ENCODE peak calls at places on chromosomes 1 and 21, in nine cellular contexts. Y, M, Z, S, C, B, G, F and U are unnamed samples.

GRCh38 chr1:241870290-241870689 is 22.3 kb downstream of the EXO1 start:
- DNase-seq in Y (no peak), M (no peak), Z (no peak), S (no peak), C (no peak), B (no peak), G (no peak), F (no peak), U (no peak)

GRCh38 chr1:179589524-179589923 is 2.1 kb upstream of the TDRD5 start:
- DNase-seq in Y (no peak), M (no peak), Z (no peak), S (no peak), C (no peak), B (no peak), G (no peak), F (no peak), U (no peak)

GRCh38 chr1:79369091-79369490 is 362.6 kb upstream of the ADGRL4 start:
- DNase-seq in Y (no peak), M (no peak), Z (no peak), S (no peak), C (no peak), B (no peak), G (no peak), F (no peak), U (no peak)

GRCh38 chr21:37748351-37748750 is 167.9 kb downstream of the KCNJ6 start:
- DNase-seq in Y (no peak), M (no peak), Z (no peak), S (no peak), C (no peak), B (no peak), G (no peak), F (no peak), U (no peak)

GRCh38 chr1:160177231-160177630 is 13.1 kb upstream of the CASQ1 start:
- DNase-seq in Y (no peak), M (no peak), Z (no peak), S (no peak), C (no peak), B (no peak), G (no peak), F (no peak), U (no peak)

GRCh38 chr1:233544304-233544703 is 69.6 kb upstream of the KCNK1 start:
- DNase-seq in Y (no peak), M (no peak), Z (no peak), S (no peak), C (no peak), B (no peak), G (no peak), F (no peak), U (no peak)

GRCh38 chr1:168195199-168196135 is 16.7 kb downstream of the TIPRL start:
- DNase-seq in Y (no peak), M (no peak), Z (no peak), S (no peak), C (no peak), B (no peak), G (no peak), F (no peak), U (no peak)

GRCh38 chr1:20470174-20470573 is 15.8 kb downstream of the CAMK2N1 start:
- DNase-seq in Y (no peak), M (no peak), Z (no peak), S (no peak), C (no peak), B (no peak), G (peak), F (no peak), U (no peak)

GRCh38 chr1:187626056-187626455 is 797.3 kb downstream of the PLA2G4A start:
- DNase-seq in Y (no peak), M (no peak), Z (no peak), S (no peak), C (no peak), B (no peak), G (no peak), F (no peak), U (no peak)

GRCh38 chr1:84060781-84061180 is 61.8 kb upstream of the TTLL7 start:
- DNase-seq in Y (no peak), M (no peak), Z (no peak), S (no peak), C (no peak), B (no peak), G (no peak), F (no peak), U (no peak)

GRCh38 chr21:31198575-31198974 is 145.5 kb downstream of the TIAM1 start:
- DNase-seq in Y (no peak), M (peak), Z (no peak), S (peak), C (peak), B (no peak), G (peak), F (no peak), U (no peak)

GRCh38 chr1:47758341-47759237 is 238.6 kb downstream of the TRABD2B start:
- DNase-seq in Y (no peak), M (no peak), Z (no peak), S (no peak), C (no peak), B (no peak), G (no peak), F (peak), U (no peak)

GRCh38 chr1:23167353-23168078 is 1.1 kb downstream of the LUZP1 start:
- DNase-seq in Y (peak), M (no peak), Z (peak), S (peak), C (peak), B (peak), G (no peak), F (peak), U (peak)

GRCh38 chr1:59565611-59566410 is 248.9 kb upstream of the HOOK1 start:
- DNase-seq in Y (no peak), M (peak), Z (no peak), S (no peak), C (no peak), B (no peak), G (no peak), F (no peak), U (no peak)

GRCh38 chr21:44708866-44709425 is 2.4 kb downstream of the TSPEAR start:
- DNase-seq in Y (no peak), M (no peak), Z (no peak), S (no peak), C (no peak), B (no peak), G (no peak), F (no peak), U (peak)

GRCh38 chr1:14300991-14301703 is 297.3 kb upstream of the KAZN start:
- DNase-seq in Y (no peak), M (no peak), Z (no peak), S (no peak), C (no peak), B (no peak), G (no peak), F (no peak), U (no peak)

GRCh38 chr1:165898837-165899236 is 71.4 kb downstream of the UCK2 start:
- DNase-seq in Y (no peak), M (peak), Z (no peak), S (no peak), C (peak), B (no peak), G (no peak), F (peak), U (no peak)

GRCh38 chr1:62389531-62389930 is 47.3 kb upstream of the USP1 start:
- DNase-seq in Y (no peak), M (no peak), Z (no peak), S (no peak), C (no peak), B (no peak), G (no peak), F (no peak), U (no peak)

GRCh38 chr1:82783025-82783424 is 982.3 kb downstream of the ADGRL2 start:
- DNase-seq in Y (no peak), M (no peak), Z (no peak), S (no peak), C (no peak), B (no peak), G (no peak), F (no peak), U (no peak)

GRCh38 chr21:45496151-45496967 is 45.9 kb downstream of the SLC19A1 start:
- DNase-seq in Y (no peak), M (no peak), Z (no peak), S (no peak), C (no peak), B (no peak), G (no peak), F (peak), U (no peak)

GRCh38 chr1:43222876-43223275 is 46.9 kb upstream of the TMEM125 start:
- DNase-seq in Y (no peak), M (no peak), Z (no peak), S (no peak), C (no peak), B (no peak), G (no peak), F (no peak), U (no peak)

GRCh38 chr1:31394628-31395193 is 18.3 kb upstream of the SERINC2 start:
- DNase-seq in Y (peak), M (peak), Z (peak), S (peak), C (peak), B (peak), G (peak), F (peak), U (peak)

GRCh38 chr1:8602471-8603219 is 214.8 kb downstream of the RERE start:
- DNase-seq in Y (peak), M (no peak), Z (no peak), S (no peak), C (no peak), B (no peak), G (no peak), F (no peak), U (peak)

GRCh38 chr1:166485620-166486019 is 318.8 kb upstream of the FAM78B start:
- DNase-seq in Y (no peak), M (no peak), Z (no peak), S (no peak), C (no peak), B (no peak), G (no peak), F (no peak), U (no peak)

GRCh38 chr1:151934048-151934493 is 24.8 kb upstream of the THEM4 start:
- DNase-seq in Y (peak), M (peak), Z (peak), S (peak), C (peak), B (no peak), G (peak), F (no peak), U (peak)